ENCODE peak calls at places on chromosomes 1 and 21, in nine cellular contexts. A is ovary, O is mesendoderm, Q is Panc1, W is right lobe of liver, K is lower lobe of right lung, C is heart right ventricle, E is psoas muscle, H is kidney. G is an unnamed sample. For H3K36me3 and H3K4me1, the result is how much of the 10 kb centered on the place peaks cover.

GRCh38 chr1:18234790-18235242 is 127.2 kb downstream of the IGSF21 start:
- DNase-seq in A (no peak), O (peak), Q (no peak), W (no peak), K (no peak), C (no peak), E (no peak), H (no peak), G (no peak)

GRCh38 chr1:40901886-40902633 is 39.9 kb upstream of the CITED4 start:
- DNase-seq in A (no peak), O (peak), Q (no peak), W (no peak), K (no peak), C (peak), E (peak), H (peak), G (no peak)

GRCh38 chr21:36388835-36389234 is 3.6 kb downstream of the CHAF1B start:
- DNase-seq in A (no peak), O (peak), Q (no peak), W (no peak), K (no peak), C (no peak), E (no peak), H (no peak), G (no peak)

GRCh38 chr1:95381980-95382379 is 148.0 kb downstream of the RWDD3 start:
- DNase-seq in A (no peak), O (peak), Q (no peak), W (no peak), K (no peak), C (no peak), E (no peak), H (no peak), G (no peak)

GRCh38 chr1:159421821-159422220 is 10.2 kb upstream of the OR10J4 start:
- DNase-seq in A (no peak), O (peak), Q (no peak), W (no peak), K (no peak), C (no peak), E (no peak), H (no peak), G (no peak)

GRCh38 chr21:27831821-27832569 is 865.1 kb upstream of the ADAMTS5 start:
- DNase-seq in A (no peak), O (no peak), Q (no peak), W (no peak), K (no peak), C (no peak), E (no peak), H (no peak), G (no peak)

GRCh38 chr1:38018864-38019343 is 6.4 kb downstream of the UTP11 start:
- DNase-seq in A (no peak), O (peak), Q (no peak), W (no peak), K (no peak), C (no peak), E (no peak), H (no peak), G (no peak)

GRCh38 chr21:36691539-36692124 is 7.3 kb upstream of the SIM2 start:
- DNase-seq in A (no peak), O (peak), Q (no peak), W (no peak), K (no peak), C (no peak), E (no peak), H (no peak), G (no peak)

GRCh38 chr1:113744114-113744513 is 15.2 kb downstream of the PHTF1 start:
- DNase-seq in A (no peak), O (no peak), Q (no peak), W (no peak), K (no peak), C (no peak), E (no peak), H (no peak), G (no peak)

GRCh38 chr1:207073906-207074820 is 14.5 kb upstream of the C4BPB start:
- DNase-seq in A (no peak), O (no peak), Q (no peak), W (no peak), K (no peak), C (no peak), E (no peak), H (no peak), G (no peak)

GRCh38 chr1:207070811-207071210 is 17.7 kb downstream of the PFKFB2 start:
- DNase-seq in A (no peak), O (no peak), Q (no peak), W (no peak), K (no peak), C (no peak), E (no peak), H (no peak), G (no peak)

GRCh38 chr1:207071426-207071825 is 17.2 kb upstream of the C4BPB start:
- DNase-seq in A (no peak), O (no peak), Q (no peak), W (no peak), K (no peak), C (no peak), E (no peak), H (no peak), G (no peak)

GRCh38 chr1:207069858-207070506 is 16.9 kb downstream of the PFKFB2 start:
- DNase-seq in A (no peak), O (no peak), Q (no peak), W (no peak), K (no peak), C (peak), E (peak), H (no peak), G (no peak)

DNA sequence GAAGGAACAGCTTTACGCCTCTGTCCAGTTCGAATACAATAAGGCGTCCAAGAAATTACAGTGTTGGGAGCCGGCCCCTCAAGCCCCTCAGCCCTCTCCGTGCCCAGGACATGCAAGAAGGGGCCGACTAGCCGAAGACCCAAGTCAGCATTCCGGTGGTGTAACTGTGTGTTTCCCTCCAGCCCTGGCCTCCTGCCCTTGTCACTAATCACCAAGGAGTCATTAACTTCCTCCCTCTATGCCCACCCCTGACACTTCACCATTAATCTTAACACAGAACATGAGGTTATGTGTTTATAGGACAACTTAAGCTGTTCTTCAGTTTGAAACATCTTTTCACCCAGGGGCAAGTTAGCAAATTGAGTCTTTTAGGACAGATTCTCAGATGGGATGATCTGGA is 16.4 kb upstream of the C4BPB start:
- DNase-seq in A (no peak), O (no peak), Q (no peak), W (no peak), K (no peak), C (no peak), E (no peak), H (no peak), G (no peak)
- H3K36me3 ChIP-seq in A (under half), O (under half), Q (under half), W (under half), K (half or more), C (half or more), E (half or more), H (half or more), G (half or more)

DNA sequence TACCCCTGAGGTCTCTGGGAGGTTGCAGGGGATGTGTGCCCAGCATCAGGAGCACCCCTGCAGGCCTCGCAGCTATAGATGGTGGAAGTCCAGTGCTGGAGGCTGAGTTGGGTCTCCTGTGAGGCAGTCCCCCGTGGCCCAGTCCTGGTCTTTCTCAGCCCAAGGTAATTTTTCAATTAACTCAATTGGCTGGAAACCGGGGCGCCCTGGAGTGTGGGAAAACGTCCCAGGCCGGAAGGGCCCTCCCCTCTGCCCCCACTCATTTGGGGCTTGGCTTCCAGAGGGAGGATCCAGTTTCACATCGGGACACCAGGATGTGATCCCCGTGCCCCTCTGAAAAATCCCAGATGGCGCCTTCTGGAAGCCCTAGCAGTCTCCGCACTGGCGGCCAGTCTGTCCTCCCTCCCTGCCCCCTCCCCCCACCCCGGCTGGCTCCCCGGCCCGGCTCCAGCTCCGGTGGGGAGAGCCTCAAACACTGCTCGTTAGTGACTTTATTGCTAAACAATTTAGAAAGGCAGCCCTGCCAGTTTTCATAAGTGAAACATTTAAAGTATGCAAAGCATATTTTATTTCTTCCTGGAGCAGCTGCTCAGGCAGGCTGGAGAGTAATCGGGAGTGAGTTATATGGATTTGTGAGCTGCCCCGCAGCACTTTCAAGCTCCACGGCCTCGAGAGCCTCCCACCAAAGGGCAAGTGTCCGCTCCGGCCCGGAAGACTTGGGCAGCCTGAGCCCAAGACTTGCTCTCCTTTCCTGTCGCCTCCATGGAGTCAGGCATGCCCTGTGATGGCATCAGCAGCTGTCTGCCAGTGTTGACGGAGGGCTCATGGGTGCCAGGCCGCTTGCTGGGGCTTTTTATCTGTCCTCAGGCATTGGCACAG is 208.2 kb upstream of the TMEM51 start:
- DNase-seq in A (peak), O (peak), Q (no peak), W (peak), K (no peak), C (peak), E (no peak), H (peak), G (no peak)
- H3K4me1 ChIP-seq in A (under half), O (under half), Q (under half), W (under half), K (half or more), C (under half), E (under half), H (half or more), G (under half)

GRCh38 chr1:154745750-154746425 is 124.2 kb downstream of the KCNN3 start:
- DNase-seq in A (no peak), O (no peak), Q (no peak), W (peak), K (no peak), C (no peak), E (no peak), H (peak), G (no peak)
- H3K36me3 ChIP-seq in A (under half), O (under half), Q (under half), W (under half), K (under half), C (under half), E (under half), H (under half), G (under half)

GRCh38 chr1:7299994-7300393 is 471.1 kb upstream of the VAMP3 start:
- DNase-seq in A (no peak), O (no peak), Q (no peak), W (no peak), K (no peak), C (no peak), E (no peak), H (no peak), G (no peak)
- H3K4me1 ChIP-seq in A (under half), O (under half), Q (under half), W (under half), K (under half), C (under half), E (under half), H (under half), G (under half)

DNA sequence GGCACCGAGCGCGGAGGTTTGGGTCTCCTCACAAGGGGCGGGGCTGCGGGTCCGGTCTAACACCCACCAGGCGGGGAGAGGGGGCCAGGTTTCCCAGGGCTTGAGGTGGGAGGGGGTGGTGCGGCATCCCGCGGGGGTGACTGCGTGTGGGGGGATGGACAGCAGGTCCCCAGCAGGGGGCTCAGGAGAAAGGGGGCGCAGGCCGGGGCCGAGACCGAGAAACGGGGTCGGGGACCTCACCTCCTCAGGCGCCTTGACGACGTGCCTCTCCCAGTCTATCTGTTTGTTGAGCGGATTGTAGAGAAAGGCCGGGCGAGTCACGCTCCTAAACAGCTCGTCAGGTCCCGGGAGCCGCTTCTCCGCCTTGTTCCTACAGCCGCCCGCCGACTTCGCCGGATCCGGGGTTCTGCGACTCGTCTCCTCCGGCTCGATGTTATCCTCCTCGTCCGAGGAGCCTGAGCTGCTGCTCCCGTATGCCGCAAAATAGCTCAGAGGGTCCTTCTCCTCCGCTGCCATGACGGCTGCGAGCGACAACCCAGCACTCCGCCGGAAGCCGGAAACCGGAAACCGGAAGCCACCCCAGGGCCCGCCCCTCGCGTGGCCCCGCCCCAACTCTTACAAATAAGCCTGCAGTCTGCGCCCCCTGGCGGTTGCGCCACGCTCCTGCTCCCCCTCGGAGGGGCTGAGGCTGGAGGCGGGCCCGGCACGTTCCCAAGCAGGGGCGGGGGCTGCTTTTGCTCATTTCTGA is at the start of gene C1orf52:
- DNase-seq in A (peak), O (peak), Q (peak), W (peak), K (peak), C (peak), E (peak), H (peak), G (peak)
- H3K36me3 ChIP-seq in A (under half), O (under half), Q (under half), W (under half), K (under half), C (under half), E (under half), H (under half), G (under half)

DNA sequence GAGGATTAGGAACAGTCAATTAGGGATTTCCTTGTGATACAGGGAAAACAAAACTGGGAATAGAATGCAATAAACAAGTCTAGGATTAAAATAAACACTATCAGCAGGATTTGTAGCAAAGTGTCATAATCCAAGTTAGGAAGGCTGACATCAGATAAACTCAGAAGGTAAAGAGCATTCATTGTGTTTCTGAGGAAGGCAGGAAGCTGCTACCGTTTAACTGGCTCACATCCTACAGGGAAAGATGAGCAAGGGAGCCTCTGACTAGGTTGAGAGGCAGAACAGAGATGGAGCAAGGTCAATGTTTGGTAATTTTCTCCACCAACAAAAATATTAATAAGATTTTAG is 124.7 kb downstream of the POU2F1 start:
- DNase-seq in A (no peak), O (peak), Q (no peak), W (no peak), K (no peak), C (no peak), E (no peak), H (no peak), G (no peak)
- H3K4me1 ChIP-seq in A (under half), O (under half), Q (under half), W (under half), K (under half), C (under half), E (under half), H (under half), G (under half)

GRCh38 chr1:26936823-26937222 is 15.3 kb downstream of the NUDC start:
- DNase-seq in A (no peak), O (no peak), Q (no peak), W (no peak), K (no peak), C (no peak), E (no peak), H (no peak), G (no peak)
- H3K36me3 ChIP-seq in A (under half), O (under half), Q (under half), W (under half), K (half or more), C (half or more), E (half or more), H (under half), G (under half)

GRCh38 chr1:54806931-54807611 is 5.9 kb upstream of the TTC22 start:
- DNase-seq in A (no peak), O (no peak), Q (no peak), W (no peak), K (no peak), C (no peak), E (no peak), H (no peak), G (no peak)

GRCh38 chr1:54808443-54809207 is 7.5 kb upstream of the TTC22 start:
- DNase-seq in A (no peak), O (peak), Q (no peak), W (peak), K (no peak), C (no peak), E (no peak), H (no peak), G (no peak)

GRCh38 chr1:54805981-54806381 is 4.9 kb upstream of the TTC22 start:
- DNase-seq in A (no peak), O (no peak), Q (no peak), W (peak), K (no peak), C (no peak), E (no peak), H (no peak), G (no peak)

GRCh38 chr1:54809496-54810074 is 8.5 kb upstream of the TTC22 start:
- DNase-seq in A (no peak), O (no peak), Q (no peak), W (no peak), K (no peak), C (no peak), E (no peak), H (no peak), G (no peak)

DNA sequence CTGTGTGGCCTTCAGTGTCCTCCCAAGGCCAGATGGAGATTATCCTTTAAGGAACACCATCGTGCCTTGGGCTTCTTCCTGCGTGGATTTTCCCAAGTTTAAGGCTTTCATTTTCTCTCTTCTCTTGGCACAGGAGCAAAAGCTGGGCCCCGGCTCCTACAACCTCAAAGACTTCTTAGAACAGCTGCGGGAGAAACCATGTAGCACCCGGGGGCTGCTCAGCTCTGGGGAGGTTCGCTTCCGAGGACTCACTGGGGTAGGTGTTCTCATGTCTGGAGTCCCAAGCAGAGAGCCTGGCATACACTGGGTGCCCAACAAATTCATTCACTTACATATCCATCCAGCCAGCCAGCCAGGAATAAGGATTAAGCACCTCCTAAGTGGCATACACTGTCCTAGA is 6.6 kb upstream of the TTC22 start:
- DNase-seq in A (no peak), O (no peak), Q (no peak), W (no peak), K (no peak), C (no peak), E (no peak), H (no peak), G (no peak)
- H3K4me1 ChIP-seq in A (under half), O (under half), Q (under half), W (under half), K (under half), C (under half), E (under half), H (under half), G (half or more)

G was measured in esophagus squamous epithelium.